ENCODE peak calls at places on chromosomes 3 and 15, in five cellular contexts. One of them, this sample, is unnamed.

GRCh38 chr3:40109641-40110490 is 199.6 kb upstream of the EIF1B start:
- DNase-seq in effector memory CD4-positive, alpha-beta T cell: no peak
- DNase-seq in A549: no peak
- DNase-seq in aorta: no peak
- DNase-seq in heart left ventricle: no peak
- DNase-seq in this sample: no peak

GRCh38 chr3:172892158-172892557 is 141.6 kb downstream of the ECT2 start:
- DNase-seq in A549: no peak
- DNase-seq in effector memory CD4-positive, alpha-beta T cell: no peak
- DNase-seq in heart left ventricle: no peak
- DNase-seq in aorta: no peak
- DNase-seq in this sample: no peak

GRCh38 chr3:141280690-141281089 is 49.1 kb downstream of the PXYLP1 start:
- DNase-seq in aorta: no peak
- DNase-seq in heart left ventricle: no peak
- DNase-seq in A549: no peak
- DNase-seq in effector memory CD4-positive, alpha-beta T cell: no peak
- DNase-seq in this sample: no peak

GRCh38 chr3:196962930-196963259 is 5.7 kb downstream of the PIGZ start:
- DNase-seq in A549: no peak
- DNase-seq in heart left ventricle: no peak
- DNase-seq in aorta: no peak
- DNase-seq in effector memory CD4-positive, alpha-beta T cell: no peak
- DNase-seq in this sample: no peak

GRCh38 chr15:71588746-71589145 is 221.6 kb upstream of the NR2E3 start:
- DNase-seq in A549: peak; percentile 39
- DNase-seq in aorta: no peak
- DNase-seq in heart left ventricle: no peak
- DNase-seq in effector memory CD4-positive, alpha-beta T cell: no peak
- DNase-seq in this sample: no peak

GRCh38 chr3:49277357-49277723 is 308 bp upstream of the C3orf62 start:
- DNase-seq in effector memory CD4-positive, alpha-beta T cell: no peak
- DNase-seq in A549: no peak
- DNase-seq in heart left ventricle: no peak
- DNase-seq in aorta: no peak
- DNase-seq in this sample: no peak

GRCh38 chr15:49155834-49156627 is 632 bp upstream of the COPS2 start:
- DNase-seq in effector memory CD4-positive, alpha-beta T cell: no peak
- DNase-seq in A549: no peak
- DNase-seq in aorta: no peak
- DNase-seq in heart left ventricle: no peak
- DNase-seq in this sample: no peak

GRCh38 chr15:37106490-37107001 is 6.2 kb upstream of the MEIS2 start:
- DNase-seq in A549: no peak
- DNase-seq in effector memory CD4-positive, alpha-beta T cell: no peak
- DNase-seq in aorta: peak; percentile 53
- DNase-seq in heart left ventricle: no peak
- DNase-seq in this sample: no peak

DNA sequence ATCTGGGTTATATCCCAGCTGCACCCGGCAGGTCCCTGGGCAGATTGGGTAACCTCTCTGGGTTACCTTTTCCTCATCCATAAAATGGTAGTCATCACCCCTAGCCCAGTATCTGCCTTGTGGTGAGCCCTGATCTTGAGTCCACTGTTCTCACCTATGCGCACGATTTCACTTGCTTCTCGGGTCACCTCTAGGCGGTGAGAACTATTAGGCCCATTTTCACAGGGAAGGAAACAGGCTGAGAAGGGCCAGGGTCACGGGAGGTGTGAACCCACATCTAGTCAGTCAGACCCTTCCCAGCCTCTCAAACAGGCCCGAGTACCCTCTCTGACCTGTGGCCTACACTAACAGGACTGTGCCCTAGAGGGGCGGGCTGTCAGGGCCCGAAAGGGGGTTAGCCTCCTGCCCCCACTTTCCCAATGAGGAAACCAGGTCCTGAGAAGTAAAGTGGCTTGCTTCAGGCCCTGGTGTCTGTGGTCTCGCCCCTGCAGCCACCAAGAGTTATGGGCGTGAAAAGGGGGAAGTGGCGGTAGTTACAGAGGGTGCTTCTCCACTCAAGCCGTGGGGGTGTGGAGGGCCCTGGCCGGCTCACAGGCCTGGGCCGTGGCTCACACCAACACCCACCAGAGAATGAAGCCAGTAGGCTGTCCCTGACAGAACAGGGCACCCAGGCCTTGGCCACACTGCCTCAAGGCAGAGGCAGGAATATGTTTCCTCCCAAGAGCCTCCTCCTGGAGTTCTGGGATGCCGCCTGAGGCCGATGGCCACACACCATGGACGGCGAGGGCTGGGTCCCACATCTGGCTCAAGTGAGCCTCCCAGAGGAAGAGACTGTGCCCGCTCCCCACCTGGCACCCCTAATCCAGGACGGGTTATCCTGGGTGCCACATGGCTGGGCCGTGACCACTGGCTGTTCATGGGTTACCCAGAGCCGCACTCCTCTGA is 19.5 kb downstream of the PSTPIP1 start:
- DNase-seq in effector memory CD4-positive, alpha-beta T cell: no peak
- DNase-seq in aorta: peak; percentile 71
- DNase-seq in heart left ventricle: no peak
- DNase-seq in A549: no peak
- DNase-seq in this sample: no peak
- H3K27ac ChIP-seq in effector memory CD4-positive, alpha-beta T cell: peak overlapping the region; percentile 68
- H3K27ac ChIP-seq in aorta: no peak overlapping the region
- H3K27ac ChIP-seq in heart left ventricle: no peak overlapping the region
- H3K27ac ChIP-seq in A549: no peak overlapping the region
- H3K27ac ChIP-seq in this sample: no peak overlapping the region

GRCh38 chr15:42139596-42139995 is 16.8 kb downstream of the PLA2G4F start:
- DNase-seq in heart left ventricle: no peak
- DNase-seq in aorta: no peak
- DNase-seq in A549: no peak
- DNase-seq in effector memory CD4-positive, alpha-beta T cell: no peak
- DNase-seq in this sample: no peak

GRCh38 chr15:42141795-42142667 is 14.4 kb downstream of the PLA2G4F start:
- DNase-seq in effector memory CD4-positive, alpha-beta T cell: no peak
- DNase-seq in aorta: peak; percentile 17
- DNase-seq in heart left ventricle: no peak
- DNase-seq in A549: no peak
- DNase-seq in this sample: no peak

GRCh38 chr15:42141246-42141645 is 15.2 kb downstream of the PLA2G4F start:
- DNase-seq in A549: no peak
- DNase-seq in aorta: no peak
- DNase-seq in effector memory CD4-positive, alpha-beta T cell: no peak
- DNase-seq in heart left ventricle: no peak
- DNase-seq in this sample: no peak

GRCh38 chr15:42138968-42139386 is 17.5 kb downstream of the PLA2G4F start:
- DNase-seq in heart left ventricle: no peak
- DNase-seq in effector memory CD4-positive, alpha-beta T cell: no peak
- DNase-seq in A549: no peak
- DNase-seq in aorta: no peak
- DNase-seq in this sample: no peak

GRCh38 chr15:42140383-42141070 is 15.9 kb downstream of the PLA2G4F start:
- DNase-seq in A549: no peak
- DNase-seq in effector memory CD4-positive, alpha-beta T cell: no peak
- DNase-seq in heart left ventricle: no peak
- DNase-seq in aorta: no peak
- DNase-seq in this sample: no peak
- H3K27ac ChIP-seq in A549: no peak overlapping the region
- H3K27ac ChIP-seq in effector memory CD4-positive, alpha-beta T cell: no peak overlapping the region
- H3K27ac ChIP-seq in heart left ventricle: no peak overlapping the region
- H3K27ac ChIP-seq in aorta: no peak overlapping the region
- H3K27ac ChIP-seq in this sample: no peak overlapping the region

GRCh38 chr15:89784686-89784960 is 8.5 kb downstream of the MESP2 start:
- DNase-seq in A549: no peak
- DNase-seq in effector memory CD4-positive, alpha-beta T cell: no peak
- DNase-seq in aorta: no peak
- DNase-seq in heart left ventricle: no peak
- DNase-seq in this sample: no peak
- H3K27ac ChIP-seq in A549: peak overlapping the region; percentile 60
- H3K27ac ChIP-seq in effector memory CD4-positive, alpha-beta T cell: no peak overlapping the region
- H3K27ac ChIP-seq in aorta: no peak overlapping the region
- H3K27ac ChIP-seq in heart left ventricle: no peak overlapping the region
- H3K27ac ChIP-seq in this sample: no peak overlapping the region

GRCh38 chr3:57001356-57001755 is 59.1 kb upstream of the SPATA12 start:
- DNase-seq in A549: no peak
- DNase-seq in heart left ventricle: no peak
- DNase-seq in aorta: no peak
- DNase-seq in effector memory CD4-positive, alpha-beta T cell: no peak
- DNase-seq in this sample: no peak

GRCh38 chr3:57000012-57000411 is 60.5 kb upstream of the SPATA12 start:
- DNase-seq in A549: no peak
- DNase-seq in heart left ventricle: no peak
- DNase-seq in aorta: no peak
- DNase-seq in effector memory CD4-positive, alpha-beta T cell: no peak
- DNase-seq in this sample: no peak

GRCh38 chr3:56999547-56999946 is 60.9 kb upstream of the SPATA12 start:
- DNase-seq in aorta: no peak
- DNase-seq in A549: no peak
- DNase-seq in heart left ventricle: no peak
- DNase-seq in effector memory CD4-positive, alpha-beta T cell: no peak
- DNase-seq in this sample: no peak

GRCh38 chr3:56998081-56998529 is 62.4 kb upstream of the SPATA12 start:
- DNase-seq in A549: no peak
- DNase-seq in aorta: no peak
- DNase-seq in effector memory CD4-positive, alpha-beta T cell: no peak
- DNase-seq in heart left ventricle: no peak
- DNase-seq in this sample: no peak

DNA sequence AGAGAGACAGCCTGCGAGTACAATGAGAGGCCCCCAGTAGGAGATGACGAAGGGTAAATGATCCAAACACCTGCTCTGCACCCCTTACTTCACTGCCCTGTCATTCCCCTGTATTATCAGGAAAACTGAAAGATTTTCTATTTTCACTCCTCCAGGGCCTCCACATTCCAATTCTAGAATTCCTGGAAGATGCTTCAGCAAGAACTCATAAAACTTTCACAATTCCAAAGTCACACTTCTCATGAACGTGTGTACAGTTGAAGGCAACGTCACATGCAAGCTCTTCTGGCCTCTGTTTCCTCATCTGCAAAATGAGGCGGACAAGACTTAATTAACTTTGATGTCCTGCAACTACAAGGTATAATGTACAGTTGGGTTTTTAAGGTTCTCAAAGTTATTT is 62.8 kb upstream of the SPATA12 start:
- DNase-seq in aorta: no peak
- DNase-seq in heart left ventricle: no peak
- DNase-seq in effector memory CD4-positive, alpha-beta T cell: no peak
- DNase-seq in A549: no peak
- DNase-seq in this sample: no peak
- H3K27ac ChIP-seq in aorta: no peak overlapping the region
- H3K27ac ChIP-seq in heart left ventricle: no peak overlapping the region
- H3K27ac ChIP-seq in effector memory CD4-positive, alpha-beta T cell: no peak overlapping the region
- H3K27ac ChIP-seq in A549: no peak overlapping the region
- H3K27ac ChIP-seq in this sample: peak overlapping the region; percentile 80

GRCh38 chr3:188390347-188390718 is 236.4 kb downstream of the LPP start:
- DNase-seq in aorta: peak; percentile 62
- DNase-seq in heart left ventricle: no peak
- DNase-seq in A549: no peak
- DNase-seq in effector memory CD4-positive, alpha-beta T cell: no peak
- DNase-seq in this sample: no peak

GRCh38 chr3:188389711-188390346 is 235.9 kb downstream of the LPP start:
- DNase-seq in effector memory CD4-positive, alpha-beta T cell: no peak
- DNase-seq in A549: no peak
- DNase-seq in aorta: peak; percentile 71
- DNase-seq in heart left ventricle: peak; percentile 34
- DNase-seq in this sample: peak; percentile 64

GRCh38 chr3:188394588-188394987 is 240.6 kb downstream of the LPP start:
- DNase-seq in effector memory CD4-positive, alpha-beta T cell: no peak
- DNase-seq in A549: no peak
- DNase-seq in heart left ventricle: no peak
- DNase-seq in aorta: no peak
- DNase-seq in this sample: no peak

GRCh38 chr3:188390775-188391443 is 237.0 kb downstream of the LPP start:
- DNase-seq in A549: no peak
- DNase-seq in effector memory CD4-positive, alpha-beta T cell: no peak
- DNase-seq in aorta: no peak
- DNase-seq in heart left ventricle: no peak
- DNase-seq in this sample: no peak

GRCh38 chr3:188391597-188391996 is 237.6 kb downstream of the LPP start:
- DNase-seq in heart left ventricle: no peak
- DNase-seq in aorta: no peak
- DNase-seq in effector memory CD4-positive, alpha-beta T cell: no peak
- DNase-seq in A549: no peak
- DNase-seq in this sample: no peak
- H3K27ac ChIP-seq in heart left ventricle: peak overlapping the region; percentile 72
- H3K27ac ChIP-seq in aorta: no peak overlapping the region
- H3K27ac ChIP-seq in effector memory CD4-positive, alpha-beta T cell: no peak overlapping the region
- H3K27ac ChIP-seq in A549: no peak overlapping the region
- H3K27ac ChIP-seq in this sample: peak overlapping the region; percentile 80

GRCh38 chr15:39235084-39235795 is 345.6 kb upstream of the THBS1 start:
- DNase-seq in A549: no peak
- DNase-seq in effector memory CD4-positive, alpha-beta T cell: no peak
- DNase-seq in aorta: no peak
- DNase-seq in heart left ventricle: no peak
- DNase-seq in this sample: no peak
- H3K27ac ChIP-seq in A549: no peak overlapping the region
- H3K27ac ChIP-seq in effector memory CD4-positive, alpha-beta T cell: no peak overlapping the region
- H3K27ac ChIP-seq in aorta: no peak overlapping the region
- H3K27ac ChIP-seq in heart left ventricle: no peak overlapping the region
- H3K27ac ChIP-seq in this sample: no peak overlapping the region

GRCh38 chr3:20038679-20039078 is 1.6 kb upstream of the KAT2B start:
- DNase-seq in heart left ventricle: no peak
- DNase-seq in A549: no peak
- DNase-seq in aorta: no peak
- DNase-seq in effector memory CD4-positive, alpha-beta T cell: no peak
- DNase-seq in this sample: no peak
- H3K27ac ChIP-seq in heart left ventricle: peak overlapping the region; percentile 93
- H3K27ac ChIP-seq in A549: no peak overlapping the region
- H3K27ac ChIP-seq in aorta: no peak overlapping the region
- H3K27ac ChIP-seq in effector memory CD4-positive, alpha-beta T cell: peak overlapping the region; percentile 86
- H3K27ac ChIP-seq in this sample: peak overlapping the region; percentile 4

GRCh38 chr3:69718832-69719231 is 20.4 kb upstream of the MITF start:
- DNase-seq in A549: no peak
- DNase-seq in effector memory CD4-positive, alpha-beta T cell: no peak
- DNase-seq in aorta: no peak
- DNase-seq in heart left ventricle: no peak
- DNase-seq in this sample: no peak
- H3K27ac ChIP-seq in A549: no peak overlapping the region
- H3K27ac ChIP-seq in effector memory CD4-positive, alpha-beta T cell: no peak overlapping the region
- H3K27ac ChIP-seq in aorta: no peak overlapping the region
- H3K27ac ChIP-seq in heart left ventricle: no peak overlapping the region
- H3K27ac ChIP-seq in this sample: no peak overlapping the region